ENCODE peak calls at places on chromosomes 13 and 19, in ten cellular contexts. N, H, F, K, O, G, Z, S, W and U are unnamed samples.
A peak's percentile ranks its signal among the peaks of the same experiment; 100 is the strongest.

GRCh38 chr13:20175907-20176652 is 15.2 kb upstream of the GJA3 start:
- DNase-seq in N (no peak), H (no peak), F (no peak), K (no peak), O (no peak), G (no peak), Z (no peak), S (no peak), W (no peak), U (no peak)

GRCh38 chr13:74485757-74486156 is 351.6 kb upstream of the KLF12 start:
- DNase-seq in N (no peak), H (no peak), F (no peak), K (no peak), O (no peak), G (no peak), Z (no peak), S (no peak), W (no peak), U (no peak)

GRCh38 chr13:33676700-33677048 is 141.3 kb upstream of the RFC3 start:
- DNase-seq in N (peak; percentile 6), H (peak; percentile 10), F (peak; percentile 34), K (peak; percentile 41), O (peak; percentile 69), G (peak; percentile 3), Z (peak; percentile 21), S (no peak), W (no peak), U (no peak)

GRCh38 chr13:98201178-98201577 is 24.1 kb upstream of the RNF113B start:
- DNase-seq in N (no peak), H (no peak), F (no peak), K (no peak), O (no peak), G (no peak), Z (no peak), S (no peak), W (no peak), U (no peak)

GRCh38 chr19:17695198-17695597 is 7.0 kb upstream of the UNC13A start:
- DNase-seq in N (no peak), H (no peak), F (no peak), K (no peak), O (no peak), G (no peak), Z (no peak), S (no peak), W (no peak), U (no peak)

GRCh38 chr13:28337196-28338045 is 157.5 kb downstream of the FLT1 start:
- DNase-seq in N (no peak), H (peak; percentile 81), F (peak; percentile 68), K (no peak), O (no peak), G (no peak), Z (no peak), S (no peak), W (no peak), U (no peak)

GRCh38 chr13:19882231-19882630 is 18.8 kb upstream of the ZMYM5 start:
- DNase-seq in N (no peak), H (no peak), F (no peak), K (no peak), O (no peak), G (no peak), Z (no peak), S (no peak), W (no peak), U (no peak)

GRCh38 chr13:101218484-101218883 is 197.8 kb downstream of the NALCN start:
- DNase-seq in N (no peak), H (no peak), F (peak; percentile 45), K (no peak), O (no peak), G (no peak), Z (no peak), S (no peak), W (no peak), U (no peak)

GRCh38 chr13:52852444-52852843 is 4.0 kb upstream of the PCDH8 start:
- DNase-seq in N (no peak), H (no peak), F (no peak), K (no peak), O (no peak), G (no peak), Z (no peak), S (no peak), W (no peak), U (no peak)

GRCh38 chr13:33349996-33350826 is 64.7 kb upstream of the STARD13 start:
- DNase-seq in N (no peak), H (no peak), F (peak; percentile 43), K (peak; percentile 49), O (peak; percentile 79), G (no peak), Z (peak; percentile 7), S (no peak), W (no peak), U (no peak)

GRCh38 chr19:3893509-3894179 is 13.2 kb downstream of the ATCAY start:
- DNase-seq in N (no peak), H (no peak), F (no peak), K (no peak), O (no peak), G (no peak), Z (no peak), S (no peak), W (no peak), U (no peak)

GRCh38 chr13:113864303-113864890 is 521 bp upstream of the GAS6 start:
- DNase-seq in N (no peak), H (no peak), F (peak; percentile 25), K (no peak), O (no peak), G (no peak), Z (no peak), S (no peak), W (no peak), U (no peak)

GRCh38 chr13:24301434-24301833 is 7.9 kb upstream of the C1QTNF9 start:
- DNase-seq in N (no peak), H (no peak), F (no peak), K (no peak), O (no peak), G (no peak), Z (no peak), S (no peak), W (no peak), U (no peak)

GRCh38 chr19:13150919-13151604 is 851 bp downstream of the IER2 start:
- DNase-seq in N (peak; percentile 27), H (no peak), F (no peak), K (no peak), O (no peak), G (no peak), Z (no peak), S (no peak), W (no peak), U (no peak)

GRCh38 chr19:56091751-56092546 is 29.1 kb downstream of the ZNF787 start:
- DNase-seq in N (no peak), H (no peak), F (no peak), K (no peak), O (no peak), G (no peak), Z (peak; percentile 61), S (no peak), W (no peak), U (no peak)

GRCh38 chr13:40680659-40681323 is 14.3 kb upstream of the FOXO1 start:
- DNase-seq in N (no peak), H (no peak), F (no peak), K (no peak), O (no peak), G (no peak), Z (no peak), S (no peak), W (no peak), U (no peak)

GRCh38 chr19:35928507-35928906 is 7.7 kb upstream of the LRFN3 start:
- DNase-seq in N (no peak), H (no peak), F (no peak), K (no peak), O (no peak), G (no peak), Z (no peak), S (no peak), W (no peak), U (no peak)

GRCh38 chr13:48531416-48532145 is 1.3 kb downstream of the RCBTB2 start:
- DNase-seq in N (peak; percentile 8), H (no peak), F (no peak), K (no peak), O (no peak), G (no peak), Z (no peak), S (no peak), W (no peak), U (no peak)

GRCh38 chr19:48509467-48510194 is 2.0 kb downstream of the LMTK3 start:
- DNase-seq in N (no peak), H (no peak), F (peak; percentile 32), K (no peak), O (no peak), G (peak; percentile 17), Z (no peak), S (no peak), W (no peak), U (no peak)